ENCODE peak calls at places on chromosome 7, in eight cellular contexts. K is transverse colon, L is neural crest cell, T is AG04449, H is PC-3, W is OCI-LY7, X is Calu3, O is endothelial cell. C is an unnamed sample.
A peak's percentile ranks its signal among the peaks of the same experiment; 100 is the strongest.

GRCh38 chr7:7851991-7852390 is 116.6 kb upstream of the GLCCI1 start:
- DNase-seq in K (no peak), L (no peak), T (no peak), H (no peak), W (no peak), X (no peak), O (no peak), C (no peak)

GRCh38 chr7:21944616-21945373 is 904 bp downstream of the CDCA7L start:
- DNase-seq in K (peak; percentile 76), L (no peak), T (no peak), H (peak; percentile 64), W (peak; percentile 78), X (peak; percentile 88), O (peak; percentile 10), C (peak; percentile 23)

GRCh38 chr7:131586259-131586658 is 29.8 kb upstream of the PODXL start:
- DNase-seq in K (peak; percentile 38), L (no peak), T (no peak), H (no peak), W (no peak), X (peak; percentile 13), O (no peak), C (no peak)

GRCh38 chr7:142516038-142516501 is 233.2 kb upstream of the PRSS1 start:
- DNase-seq in K (peak; percentile 45), L (peak; percentile 18), T (peak; percentile 29), H (peak; percentile 78), W (peak; percentile 67), X (peak; percentile 44), O (peak; percentile 38), C (peak; percentile 46)

GRCh38 chr7:35697414-35698175 is 2.7 kb upstream of the HERPUD2 start:
- DNase-seq in K (no peak), L (no peak), T (no peak), H (peak; percentile 69), W (no peak), X (no peak), O (no peak), C (no peak)

GRCh38 chr7:44959433-44959951 is 19.3 kb downstream of the MYO1G start:
- DNase-seq in K (no peak), L (no peak), T (no peak), H (no peak), W (no peak), X (no peak), O (no peak), C (no peak)

GRCh38 chr7:129470411-129470810 is 31.9 kb upstream of the SMKR1 start:
- DNase-seq in K (no peak), L (no peak), T (no peak), H (no peak), W (no peak), X (no peak), O (no peak), C (no peak)

GRCh38 chr7:159067870-159068787 is 76.5 kb downstream of the VIPR2 start:
- DNase-seq in K (peak; percentile 27), L (no peak), T (no peak), H (no peak), W (no peak), X (no peak), O (no peak), C (no peak)

GRCh38 chr7:140060788-140061606 is 1.8 kb downstream of the PARP12 start:
- DNase-seq in K (peak; percentile 33), L (no peak), T (no peak), H (peak; percentile 26), W (no peak), X (no peak), O (no peak), C (no peak)

GRCh38 chr7:140062118-140062527 is 628 bp downstream of the PARP12 start:
- DNase-seq in K (peak; percentile 50), L (no peak), T (no peak), H (peak; percentile 17), W (no peak), X (no peak), O (no peak), C (no peak)

GRCh38 chr7:140061607-140061930 is 1.2 kb downstream of the PARP12 start:
- DNase-seq in K (no peak), L (no peak), T (no peak), H (peak; percentile 10), W (no peak), X (no peak), O (no peak), C (no peak)

GRCh38 chr7:140060243-140060630 is 2.5 kb downstream of the PARP12 start:
- DNase-seq in K (no peak), L (no peak), T (no peak), H (peak; percentile 80), W (no peak), X (no peak), O (no peak), C (no peak)

DNA sequence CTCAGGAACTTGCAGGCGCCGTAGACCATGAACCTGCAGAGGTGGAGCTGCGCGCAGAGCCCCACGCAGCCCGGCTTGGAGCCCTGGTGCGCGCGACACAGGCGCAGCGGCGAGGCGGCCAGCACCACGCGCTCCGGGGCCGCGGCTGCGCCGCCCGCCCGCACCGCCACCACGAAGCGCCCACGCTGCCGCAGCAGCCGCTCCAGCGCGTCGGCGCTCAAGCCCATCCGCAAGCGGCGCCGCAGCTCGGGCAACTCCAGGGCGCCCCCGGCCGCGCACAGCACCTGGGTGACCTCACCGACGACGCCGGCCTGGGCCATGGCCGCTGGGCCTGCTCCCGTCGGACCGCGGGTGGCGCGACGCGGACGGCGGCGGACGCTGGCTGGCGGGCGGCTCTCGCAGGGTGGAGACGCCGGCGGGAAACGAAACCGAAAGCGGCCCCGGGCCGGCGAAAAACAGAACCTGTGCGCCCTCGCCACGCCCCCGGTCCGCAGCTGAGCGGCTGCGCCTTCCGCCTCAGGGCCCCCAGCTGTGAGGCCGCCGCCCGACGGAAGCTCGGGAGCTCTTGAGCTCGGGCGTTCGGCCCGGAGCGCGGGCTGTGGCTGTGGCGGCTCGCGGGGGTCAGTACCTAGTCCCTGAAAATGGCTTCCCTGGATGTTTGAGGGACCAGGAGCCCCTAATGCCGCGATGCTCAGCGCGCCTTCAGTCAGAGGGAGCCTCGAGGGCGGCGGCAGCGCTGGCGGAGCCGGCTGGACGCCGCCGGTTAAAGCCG is at the start of gene PARP12:
- DNase-seq in K (peak; percentile 94), L (peak; percentile 38), T (no peak), H (peak; percentile 70), W (peak; percentile 84), X (peak; percentile 92), O (peak; percentile 69), C (peak; percentile 51)
- TF ChIP-seq CTCF in K (no peak), L (no peak), T (no peak), H (no peak), W (no peak), X (no peak), O (no peak), C (no peak)

DNA sequence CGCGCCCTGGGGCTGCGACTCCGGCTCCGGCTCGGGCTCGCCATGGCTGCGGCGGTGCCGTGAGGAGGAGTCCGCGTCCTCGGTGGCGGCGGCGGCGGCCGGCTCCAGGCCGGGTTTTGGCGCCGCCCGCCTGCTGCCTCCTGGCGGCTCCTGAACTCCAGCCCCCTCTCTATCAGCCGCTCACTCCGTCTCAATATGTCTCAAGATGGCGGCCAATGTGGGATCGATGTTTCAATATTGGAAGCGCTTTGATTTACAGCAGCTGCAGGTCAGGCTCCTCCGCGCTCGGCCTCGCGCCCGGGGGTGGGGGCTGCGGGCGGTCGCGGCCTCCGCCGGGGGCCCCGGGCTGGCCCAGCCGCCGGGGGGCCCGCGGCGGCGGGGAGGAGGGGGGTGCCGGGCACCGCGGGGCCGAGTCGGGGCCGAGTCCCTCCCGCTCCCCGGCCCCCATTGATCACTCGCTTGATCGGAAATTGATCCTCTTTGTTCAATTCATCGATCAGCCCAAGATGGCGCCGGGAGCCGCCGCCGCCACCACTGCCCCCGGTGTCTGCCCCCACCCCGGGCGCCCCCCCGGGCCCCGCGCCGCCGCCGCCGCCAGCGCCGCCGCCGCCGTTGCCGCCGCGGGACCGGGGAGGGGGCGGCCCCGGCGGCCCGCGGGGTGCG is 1.5 kb upstream of the CUX1 start:
- DNase-seq in K (peak; percentile 79), L (peak; percentile 57), T (no peak), H (peak; percentile 75), W (peak; percentile 90), X (peak; percentile 66), O (peak; percentile 75), C (peak; percentile 86)
- TF ChIP-seq CTCF in K (peak; percentile 21), L (peak; percentile 10), T (peak; percentile 33), H (no peak), W (no peak), X (no peak), O (no peak), C (no peak)

GRCh38 chr7:106050743-106051110 is 61.4 kb downstream of the SYPL1 start:
- DNase-seq in K (no peak), L (no peak), T (no peak), H (peak; percentile 80), W (no peak), X (no peak), O (no peak), C (no peak)

GRCh38 chr7:106049139-106049725 is 62.9 kb downstream of the SYPL1 start:
- DNase-seq in K (no peak), L (no peak), T (no peak), H (no peak), W (peak; percentile 62), X (no peak), O (no peak), C (no peak)

GRCh38 chr7:106048621-106049020 is 63.5 kb downstream of the SYPL1 start:
- DNase-seq in K (no peak), L (no peak), T (no peak), H (no peak), W (no peak), X (no peak), O (no peak), C (no peak)

GRCh38 chr7:106047818-106048490 is 64.2 kb downstream of the SYPL1 start:
- DNase-seq in K (no peak), L (no peak), T (no peak), H (no peak), W (no peak), X (no peak), O (no peak), C (no peak)

DNA sequence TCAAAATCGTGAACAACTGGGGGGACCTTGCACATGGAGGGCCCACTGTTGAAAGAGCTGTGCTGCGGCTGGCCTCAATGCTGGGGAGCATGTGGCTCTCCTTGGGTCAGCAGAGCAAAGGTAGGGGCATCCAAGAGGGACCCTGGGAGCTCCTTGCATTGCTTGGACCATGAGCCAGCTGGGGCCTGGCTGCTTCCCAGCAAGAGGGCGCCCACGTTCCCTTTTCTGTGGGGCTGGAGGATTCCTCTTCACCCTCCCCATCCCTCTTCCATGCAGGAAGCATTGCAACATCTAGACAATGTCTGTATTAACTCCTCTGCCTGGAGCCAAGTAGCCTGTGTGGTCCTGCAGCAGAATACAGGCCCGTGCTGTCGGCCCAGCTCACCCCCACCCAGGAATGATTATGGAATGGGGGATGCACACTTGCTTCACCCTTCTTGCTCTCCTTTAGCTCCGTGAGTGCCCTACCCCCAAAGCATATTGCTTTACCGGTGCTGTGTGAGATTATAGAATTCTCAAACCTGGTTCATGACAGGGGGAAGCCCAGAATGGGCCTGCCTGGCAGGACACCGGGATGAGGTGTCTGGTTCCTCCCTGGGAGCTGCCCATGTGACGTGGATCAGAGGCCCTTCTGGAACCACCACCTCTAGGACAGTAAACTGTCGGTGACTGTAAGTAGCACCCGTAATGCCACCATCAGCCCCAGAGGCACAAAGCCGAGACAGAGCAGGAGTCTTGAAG is 61.9 kb downstream of the SYPL1 start:
- DNase-seq in K (no peak), L (no peak), T (no peak), H (peak; percentile 50), W (no peak), X (no peak), O (peak; percentile 49), C (no peak)
- TF ChIP-seq CTCF in K (peak; percentile 5), L (no peak), T (peak; percentile 45), H (peak; percentile 41), W (peak; percentile 56), X (no peak), O (no peak), C (no peak)

DNA sequence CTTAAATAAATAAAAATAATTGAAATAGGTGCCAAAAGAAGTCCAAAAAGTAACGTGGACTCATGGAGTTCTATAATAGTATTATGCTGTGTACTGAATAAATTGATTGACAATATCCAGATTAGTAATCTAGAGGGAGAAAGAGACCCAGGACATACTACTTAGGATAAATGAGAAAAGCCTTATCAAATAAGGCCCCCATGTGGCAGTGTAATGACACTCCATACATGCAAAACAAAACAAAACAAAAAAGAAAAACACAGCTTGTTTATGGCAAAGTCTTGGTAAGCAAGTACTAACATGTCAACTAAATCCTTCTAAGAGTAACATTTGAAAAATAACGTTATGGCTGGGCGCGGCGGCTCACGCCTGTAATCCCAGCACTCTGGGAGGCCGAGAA is 3.6 kb upstream of the RUNDC3B start:
- DNase-seq in K (no peak), L (no peak), T (no peak), H (no peak), W (no peak), X (no peak), O (no peak), C (no peak)
- TF ChIP-seq CTCF in K (peak; percentile 14), L (peak; percentile 34), T (no peak), H (peak; percentile 29), W (no peak), X (peak; percentile 15), O (no peak), C (no peak)